ENCODE peak calls at places on chromosomes 2 and 18, in four cellular contexts. V is NCI-H1105, Y is A172, O is A549. K is an unnamed sample.

GRCh38 chr2:10264506-10265327 is 38.0 kb upstream of the HPCAL1 start:
- DNase-seq in Y (no peak), V (no peak), O (no peak), K (no peak)

GRCh38 chr2:86468162-86469033 is 27.2 kb downstream of the KDM3A start:
- DNase-seq in Y (no peak), O (no peak), V (no peak), K (no peak)

GRCh38 chr2:26243643-26244478 is 571 bp downstream of the HADHA start:
- DNase-seq in Y (peak), V (peak), O (peak), K (peak)

GRCh38 chr2:42449163-42450087 is 44.4 kb downstream of the KCNG3 start:
- DNase-seq in O (no peak), Y (peak), V (no peak), K (no peak)

GRCh38 chr2:128313076-128313836 is 5.4 kb downstream of the HS6ST1 start:
- DNase-seq in O (peak), Y (peak), V (peak), K (no peak)

GRCh38 chr2:232698552-232699091 is 1.5 kb downstream of the GIGYF2 start:
- DNase-seq in V (no peak), Y (no peak), O (no peak), K (no peak)

GRCh38 chr2:238495422-238495821 is 68.7 kb downstream of the ASB1 start:
- DNase-seq in Y (no peak), V (no peak), O (no peak), K (no peak)

GRCh38 chr2:169363570-169364150 is 1.3 kb upstream of the LRP2 start:
- DNase-seq in O (peak), Y (no peak), V (peak), K (no peak)

GRCh38 chr18:22883189-22883588 is 49.9 kb upstream of the RBBP8 start:
- DNase-seq in Y (no peak), O (no peak), V (no peak), K (no peak)

GRCh38 chr18:47251289-47252120 is at the start of gene SKOR2:
- DNase-seq in V (no peak), Y (peak), O (no peak), K (no peak)

GRCh38 chr18:40096675-40097074 is 1858.4 kb upstream of the PIK3C3 start:
- DNase-seq in O (no peak), V (no peak), Y (no peak), K (peak)

GRCh38 chr2:8550932-8551621 is 130.8 kb upstream of the ID2 start:
- DNase-seq in Y (no peak), V (no peak), O (no peak), K (no peak)

GRCh38 chr18:26185267-26185666 is 41.0 kb upstream of the TAF4B start:
- DNase-seq in V (no peak), Y (peak), O (peak), K (no peak)